ENCODE peak calls at places on chromosome 2, in eight cellular contexts. N, W, J, A, M, F, E and X are unnamed samples.

GRCh38 chr2:215441560-215442391 is 5.9 kb upstream of the FN1 start:
- DNase-seq in W (no peak), J (no peak), F (no peak), E (no peak), N (no peak), A (no peak), M (no peak), X (no peak)

GRCh38 chr2:226618875-226619605 is 180.6 kb downstream of the IRS1 start:
- DNase-seq in A (peak; percentile 33), M (peak; percentile 27), F (no peak), N (peak; percentile 4), E (no peak), J (no peak), W (no peak), X (no peak)

GRCh38 chr2:118728984-118729383 is 118.5 kb downstream of the EN1 start:
- DNase-seq in N (no peak), F (no peak), W (no peak), E (no peak), J (no peak), A (no peak), M (no peak), X (no peak)

GRCh38 chr2:227684258-227684657 is 17.7 kb downstream of the SCYGR5 start:
- DNase-seq in N (no peak), M (no peak), F (no peak), W (no peak), J (no peak), A (no peak), E (no peak), X (no peak)

GRCh38 chr2:222942556-222942955 is 81.7 kb downstream of the ACSL3 start:
- DNase-seq in F (no peak), N (no peak), J (no peak), E (no peak), W (no peak), A (no peak), M (no peak), X (no peak)

GRCh38 chr2:121977326-121977725 is 221.9 kb downstream of the TSN start:
- DNase-seq in A (no peak), F (no peak), N (no peak), J (no peak), M (no peak), W (no peak), E (no peak), X (no peak)

GRCh38 chr2:211085056-211085680 is 528.8 kb downstream of the CPS1 start:
- DNase-seq in M (peak; percentile 44), A (peak; percentile 1), F (no peak), E (no peak), W (no peak), J (no peak), N (peak; percentile 43), X (no peak)

GRCh38 chr2:55311444-55311870 is 42.4 kb upstream of the MTIF2 start:
- DNase-seq in J (no peak), F (no peak), M (no peak), A (peak; percentile 56), W (no peak), E (no peak), N (peak; percentile 7), X (no peak)

GRCh38 chr2:88669371-88670214 is 21.9 kb upstream of the RPIA start:
- DNase-seq in N (peak; percentile 55), W (no peak), J (no peak), M (peak; percentile 31), A (peak; percentile 52), E (no peak), F (no peak), X (peak; percentile 33)

GRCh38 chr2:99940963-99941362 is 201.4 kb downstream of the AFF3 start:
- DNase-seq in N (no peak), W (no peak), A (peak; percentile 65), M (no peak), E (no peak), J (peak; percentile 19), F (no peak), X (no peak)

GRCh38 chr2:54590216-54590961 is 133.1 kb upstream of the EML6 start:
- DNase-seq in W (no peak), A (no peak), E (no peak), F (no peak), M (no peak), J (no peak), N (peak; percentile 65), X (no peak)

GRCh38 chr2:3196716-3197115 is 180.9 kb downstream of the EIPR1 start:
- DNase-seq in J (no peak), N (no peak), M (no peak), A (no peak), E (no peak), W (peak; percentile 38), F (no peak), X (no peak)

GRCh38 chr2:43518182-43518581 is 77.7 kb downstream of the THADA start:
- DNase-seq in F (no peak), M (no peak), W (no peak), E (no peak), A (peak; percentile 42), J (no peak), N (peak; percentile 43), X (no peak)

GRCh38 chr2:238947243-238947760 is 99.4 kb downstream of the TWIST2 start:
- DNase-seq in M (no peak), A (no peak), N (no peak), W (peak; percentile 17), F (no peak), J (no peak), E (peak; percentile 7), X (peak; percentile 14)

GRCh38 chr2:55099878-55100820 is 49.9 kb upstream of the RTN4 start:
- DNase-seq in W (no peak), A (peak; percentile 84), M (no peak), J (no peak), E (no peak), N (peak; percentile 87), F (no peak), X (no peak)

GRCh38 chr2:226791056-226791486 is 8.5 kb downstream of the IRS1 start:
- DNase-seq in M (no peak), A (peak; percentile 71), E (peak; percentile 69), F (peak; percentile 67), N (peak; percentile 49), W (peak; percentile 86), J (no peak), X (no peak)

GRCh38 chr2:28622101-28622499 is 126.2 kb downstream of the PLB1 start:
- DNase-seq in M (no peak), J (no peak), F (peak; percentile 8), E (no peak), A (no peak), W (no peak), N (no peak), X (no peak)

GRCh38 chr2:28619213-28620196 is 123.6 kb downstream of the PLB1 start:
- DNase-seq in M (no peak), F (no peak), W (no peak), J (no peak), A (peak; percentile 30), N (no peak), E (no peak), X (no peak)

GRCh38 chr2:28620371-28620793 is 124.5 kb downstream of the PLB1 start:
- DNase-seq in W (no peak), M (no peak), J (no peak), N (no peak), F (no peak), A (no peak), E (no peak), X (no peak)

GRCh38 chr2:28620801-28621171 is 124.9 kb downstream of the PLB1 start:
- DNase-seq in A (no peak), W (no peak), N (no peak), E (no peak), M (no peak), F (no peak), J (no peak), X (no peak)

GRCh38 chr2:28621172-28622100 is 125.6 kb downstream of the PLB1 start:
- DNase-seq in F (peak; percentile 60), J (peak; percentile 73), M (peak; percentile 58), W (peak; percentile 96), N (peak; percentile 99), E (peak; percentile 59), A (peak; percentile 98), X (peak; percentile 81)
- TF ChIP-seq POLR2A in F (no peak), J (peak; percentile 47), M (no peak), W (no peak), N (peak; percentile 74), E (peak; percentile 20), A (peak; percentile 24), X (no peak)

DNA sequence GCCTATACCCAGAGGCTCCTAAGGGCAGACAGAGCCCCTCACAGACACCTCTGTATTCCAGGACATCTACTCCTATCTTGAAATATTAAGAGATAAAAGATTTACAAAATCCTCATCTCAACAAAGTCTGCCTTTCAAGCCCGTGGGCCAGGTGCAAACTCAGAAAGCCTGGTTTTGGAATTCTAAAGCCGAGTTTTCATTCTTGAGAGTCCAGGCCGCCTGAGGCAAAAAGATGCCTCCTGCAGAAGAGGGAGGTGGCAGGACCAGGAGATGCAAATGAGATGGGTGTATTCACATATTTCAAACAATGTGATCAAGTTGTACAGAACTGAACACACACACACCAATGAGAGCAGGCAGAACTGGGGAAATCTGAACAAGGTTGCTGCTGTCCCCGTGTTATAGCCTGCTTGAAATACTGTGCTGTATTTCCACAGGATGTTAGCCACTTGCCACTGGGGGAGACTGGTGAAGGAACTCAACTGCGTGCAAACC is 7.7 kb upstream of the HS6ST1 start:
- DNase-seq in A (no peak), J (no peak), W (no peak), N (no peak), E (no peak), F (no peak), M (no peak), X (no peak)
- TF ChIP-seq POLR2A in A (no peak), J (no peak), W (no peak), N (no peak), E (no peak), F (no peak), M (no peak), X (no peak)

GRCh38 chr2:127985735-127986134 is 42.1 kb downstream of the SAP130 start:
- DNase-seq in E (no peak), W (no peak), F (no peak), M (no peak), A (no peak), J (no peak), N (no peak), X (no peak)
- TF ChIP-seq POLR2A in E (no peak), W (no peak), F (no peak), M (no peak), A (no peak), J (no peak), N (no peak), X (no peak)

GRCh38 chr2:233356546-233357308 is 2.4 kb downstream of the DGKD start:
- DNase-seq in W (no peak), A (peak; percentile 27), M (no peak), N (no peak), E (no peak), F (no peak), J (no peak), X (no peak)

GRCh38 chr2:233354500-233354924 is 218 bp downstream of the DGKD start:
- DNase-seq in A (no peak), J (no peak), F (no peak), W (no peak), N (no peak), M (no peak), E (no peak), X (no peak)

GRCh38 chr2:233353769-233354499 is at the start of gene DGKD:
- DNase-seq in A (no peak), W (peak; percentile 76), N (peak; percentile 56), M (peak; percentile 29), J (peak; percentile 65), F (peak; percentile 85), E (peak; percentile 74), X (peak; percentile 69)

GRCh38 chr2:233355916-233356315 is 1.6 kb downstream of the DGKD start:
- DNase-seq in M (no peak), W (no peak), N (no peak), E (no peak), A (no peak), F (no peak), J (no peak), X (no peak)

GRCh38 chr2:233354971-233355574 is 779 bp downstream of the DGKD start:
- DNase-seq in E (peak; percentile 43), F (no peak), W (peak; percentile 78), J (no peak), A (no peak), N (peak; percentile 19), M (no peak), X (peak; percentile 72)
- TF ChIP-seq POLR2A in E (no peak), F (no peak), W (no peak), J (no peak), A (no peak), N (no peak), M (no peak), X (no peak)